ENCODE peak calls at places on chromosome 14, in six cellular contexts. G is A673, Q is HT-29, Z is left ventricle myocardium inferior, U is T-helper 17 cell, J is AG10803. S is an unnamed sample.

GRCh38 chr14:66600416-66600815 is 92.5 kb downstream of the GPHN start:
- DNase-seq in G (no peak), Q (no peak), Z (no peak), U (no peak), J (peak; percentile 13), S (no peak)

GRCh38 chr14:100256339-100256895 is 17.5 kb downstream of the YY1 start:
- DNase-seq in G (no peak), Q (no peak), Z (no peak), U (no peak), J (no peak), S (no peak)

GRCh38 chr14:35965425-35965824 is 139.3 kb downstream of the BRMS1L start:
- DNase-seq in G (no peak), Q (no peak), Z (no peak), U (no peak), J (no peak), S (no peak)

GRCh38 chr14:68285421-68286179 is 466.0 kb downstream of the RAD51B start:
- DNase-seq in G (no peak), Q (no peak), Z (no peak), U (peak; percentile 42), J (peak; percentile 73), S (no peak)

GRCh38 chr14:78202178-78202577 is 32.0 kb downstream of the NRXN3 start:
- DNase-seq in G (no peak), Q (no peak), Z (no peak), U (no peak), J (no peak), S (no peak)

GRCh38 chr14:101549154-101549553 is 12.1 kb upstream of the DIO3 start:
- DNase-seq in G (no peak), Q (no peak), Z (no peak), U (no peak), J (no peak), S (no peak)

GRCh38 chr14:101235042-101235871 is 326.0 kb upstream of the DIO3 start:
- DNase-seq in G (peak; percentile 55), Q (peak; percentile 56), Z (peak; percentile 50), U (no peak), J (peak; percentile 17), S (peak; percentile 47)

GRCh38 chr14:39847191-39847590 is 415.0 kb upstream of the FBXO33 start:
- DNase-seq in G (no peak), Q (no peak), Z (no peak), U (no peak), J (no peak), S (no peak)

GRCh38 chr14:71300474-71301359 is 393.5 kb downstream of the PCNX1 start:
- DNase-seq in G (no peak), Q (no peak), Z (no peak), U (no peak), J (peak; percentile 83), S (no peak)

GRCh38 chr14:65958664-65959562 is 527.3 kb upstream of the CCDC196 start:
- DNase-seq in G (peak; percentile 45), Q (peak; percentile 6), Z (no peak), U (no peak), J (peak; percentile 30), S (peak; percentile 16)

GRCh38 chr14:65100905-65101541 is 1.3 kb downstream of the MAX start:
- DNase-seq in G (no peak), Q (peak; percentile 7), Z (no peak), U (no peak), J (no peak), S (no peak)

GRCh38 chr14:64040044-64040443 is 187.2 kb downstream of the SYNE2 start:
- DNase-seq in G (no peak), Q (no peak), Z (no peak), U (no peak), J (peak; percentile 23), S (no peak)

GRCh38 chr14:98766818-98767217 is 505.2 kb downstream of the BCL11B start:
- DNase-seq in G (peak; percentile 6), Q (no peak), Z (no peak), U (no peak), J (peak; percentile 27), S (no peak)

GRCh38 chr14:79613625-79614024 is 597.7 kb downstream of the DIO2 start:
- DNase-seq in G (no peak), Q (no peak), Z (no peak), U (no peak), J (no peak), S (no peak)

GRCh38 chr14:31949709-31950108 is 127.4 kb upstream of the ARHGAP5 start:
- DNase-seq in G (no peak), Q (no peak), Z (no peak), U (no peak), J (no peak), S (no peak)

GRCh38 chr14:71474291-71474690 is 457.9 kb upstream of the RGS6 start:
- DNase-seq in G (peak; percentile 71), Q (no peak), Z (no peak), U (no peak), J (no peak), S (no peak)

GRCh38 chr14:85438001-85438400 is 91.9 kb upstream of the FLRT2 start:
- DNase-seq in G (no peak), Q (no peak), Z (no peak), U (no peak), J (no peak), S (no peak)

GRCh38 chr14:68733086-68733621 is 59.7 kb downstream of the ZFP36L1 start:
- DNase-seq in G (no peak), Q (no peak), Z (no peak), U (no peak), J (peak; percentile 21), S (no peak)

GRCh38 chr14:24876996-24877395 is 173.0 kb downstream of the STXBP6 start:
- DNase-seq in G (no peak), Q (no peak), Z (no peak), U (no peak), J (no peak), S (no peak)

GRCh38 chr14:63468273-63468672 is 74.9 kb downstream of the PPP2R5E start:
- DNase-seq in G (no peak), Q (no peak), Z (no peak), U (no peak), J (no peak), S (no peak)

GRCh38 chr14:33362934-33363333 is 424.3 kb downstream of the NPAS3 start:
- DNase-seq in G (no peak), Q (no peak), Z (no peak), U (no peak), J (no peak), S (no peak)

GRCh38 chr14:96754162-96754844 is 42.9 kb upstream of the VRK1 start:
- DNase-seq in G (no peak), Q (no peak), Z (no peak), U (no peak), J (peak; percentile 4), S (no peak)

GRCh38 chr14:91945776-91946305 is 1.7 kb downstream of the FBLN5 start:
- DNase-seq in G (no peak), Q (no peak), Z (no peak), U (no peak), J (peak; percentile 19), S (no peak)

GRCh38 chr14:68593806-68594536 is 198.9 kb downstream of the ZFP36L1 start:
- DNase-seq in G (no peak), Q (no peak), Z (no peak), U (no peak), J (peak; percentile 34), S (peak; percentile 46)

GRCh38 chr14:91041450-91041849 is 19.0 kb downstream of the RPS6KA5 start:
- DNase-seq in G (no peak), Q (no peak), Z (no peak), U (no peak), J (no peak), S (no peak)

S was measured in HepG2.